ENCODE peak calls at places on chromosomes 7 and 10, in four cellular contexts. A is AG04450, P is right lobe of liver, K is lung. F is an unnamed sample.

GRCh38 chr10:133230023-133230319 is at the start of gene UTF1:
- DNase-seq in K (no peak), A (no peak), P (no peak), F (no peak)

GRCh38 chr10:112649492-112650152 is 202.6 kb downstream of the VTI1A start:
- DNase-seq in K (no peak), P (no peak), A (no peak), F (peak)

GRCh38 chr7:75772081-75773077 is at the start of gene CCL26:
- DNase-seq in P (no peak), K (peak), A (peak), F (peak)

GRCh38 chr7:69873512-69873911 is 275.2 kb downstream of the AUTS2 start:
- DNase-seq in A (no peak), K (no peak), P (no peak), F (no peak)

GRCh38 chr7:151134743-151135524 is 32.6 kb downstream of the GBX1 start:
- DNase-seq in P (no peak), A (no peak), K (no peak), F (no peak)

GRCh38 chr7:21238717-21239116 is 189.2 kb upstream of the SP4 start:
- DNase-seq in P (no peak), K (no peak), A (no peak), F (no peak)

GRCh38 chr7:38629621-38630020 is 1.6 kb downstream of the AMPH start:
- DNase-seq in K (no peak), P (no peak), A (no peak), F (no peak)

GRCh38 chr7:18667466-18667865 is 171.9 kb downstream of the HDAC9 start:
- DNase-seq in K (no peak), A (peak), P (no peak), F (peak)

GRCh38 chr10:110802090-110802489 is 69.6 kb upstream of the PDCD4 start:
- DNase-seq in K (no peak), P (no peak), A (peak), F (peak)

GRCh38 chr7:27252935-27253333 is 10.3 kb downstream of the EVX1 start:
- DNase-seq in P (no peak), A (no peak), K (no peak), F (no peak)

GRCh38 chr7:136251826-136252225 is 274.7 kb upstream of the MTPN start:
- DNase-seq in P (no peak), A (no peak), K (no peak), F (no peak)

GRCh38 chr10:88114368-88114767 is 250.9 kb downstream of the PTEN start:
- DNase-seq in K (peak), P (peak), A (no peak), F (peak)

GRCh38 chr7:93044147-93044810 is 73.5 kb downstream of the SAMD9 start:
- DNase-seq in A (no peak), K (no peak), P (no peak), F (peak)

GRCh38 chr7:66869660-66870450 is 51.2 kb upstream of the TMEM248 start:
- DNase-seq in K (no peak), P (no peak), A (no peak), F (no peak)

GRCh38 chr10:71742301-71743098 is 22.9 kb upstream of the C10orf105 start:
- DNase-seq in P (no peak), K (no peak), A (no peak), F (no peak)

GRCh38 chr10:123000155-123000554 is 8.4 kb downstream of the IKZF5 start:
- DNase-seq in K (no peak), A (no peak), P (no peak), F (no peak)

GRCh38 chr10:63765126-63765525 is 243.9 kb downstream of the REEP3 start:
- DNase-seq in A (no peak), P (no peak), K (no peak), F (peak)

GRCh38 chr7:126026421-126027088 is 1096.9 kb upstream of the POT1 start:
- DNase-seq in K (no peak), A (no peak), P (no peak), F (peak)

GRCh38 chr10:48667960-48668541 is 16.6 kb upstream of the WDFY4 start:
- DNase-seq in K (no peak), A (no peak), P (no peak), F (no peak)

GRCh38 chr10:35127289-35127891 is 744 bp downstream of the CREM start:
- DNase-seq in K (peak), P (peak), A (peak), F (peak)

GRCh38 chr10:42242135-42242805 is 396.1 kb downstream of the ZNF33B start:
- DNase-seq in A (no peak), P (no peak), K (no peak), F (no peak)

GRCh38 chr10:132130286-132131265 is 56.2 kb upstream of the DPYSL4 start:
- DNase-seq in A (no peak), P (no peak), K (no peak), F (no peak)

GRCh38 chr7:106653488-106653887 is 7.5 kb downstream of the CCDC71L start:
- DNase-seq in K (no peak), P (no peak), A (no peak), F (peak)

GRCh38 chr10:70323697-70324340 is 40.0 kb upstream of the NPFFR1 start:
- DNase-seq in P (peak), A (no peak), K (no peak), F (no peak)

GRCh38 chr7:148657929-148658328 is 40.8 kb upstream of the CUL1 start:
- DNase-seq in P (no peak), A (no peak), K (no peak), F (no peak)

GRCh38 chr7:21507627-21508343 is 35.1 kb upstream of the DNAH11 start:
- DNase-seq in P (peak), A (peak), K (peak), F (peak)

GRCh38 chr10:131694963-131695813 is 205.6 kb upstream of the PPP2R2D start:
- DNase-seq in K (no peak), P (no peak), A (no peak), F (no peak)

GRCh38 chr10:100346351-100346764 is 675 bp upstream of the SCD start:
- DNase-seq in A (peak), P (peak), K (peak), F (peak)

GRCh38 chr10:7338469-7338868 is 72.4 kb downstream of the SFMBT2 start:
- DNase-seq in P (no peak), A (no peak), K (no peak), F (no peak)

GRCh38 chr10:122098924-122099323 is 110.0 kb downstream of the TACC2 start:
- DNase-seq in P (no peak), K (no peak), A (no peak), F (no peak)

GRCh38 chr10:131693766-131694165 is 207.0 kb upstream of the PPP2R2D start:
- DNase-seq in P (no peak), K (no peak), A (no peak), F (no peak)

GRCh38 chr10:114294549-114294948 is 55.5 kb downstream of the VWA2 start:
- DNase-seq in A (no peak), P (no peak), K (no peak), F (no peak)

GRCh38 chr7:128318696-128319095 is 25.0 kb downstream of the RBM28 start:
- DNase-seq in P (no peak), K (no peak), A (no peak), F (no peak)
- TF ChIP-seq CTCF in P (no peak), K (no peak), A (no peak), F (no peak)

GRCh38 chr7:56053379-56053778 is 1.8 kb downstream of the CCT6A start:
- DNase-seq in A (no peak), P (peak), K (no peak), F (no peak)

GRCh38 chr7:56048245-56048644 is 3.0 kb downstream of the PSPH start:
- DNase-seq in K (no peak), A (no peak), P (no peak), F (peak)

GRCh38 chr7:56051339-56052191 is at the start of the genes CCT6A and PSPH:
- DNase-seq in P (peak), K (peak), A (peak), F (peak)

GRCh38 chr7:56051053-56051338 is 248 bp downstream of the PSPH start:
- DNase-seq in K (no peak), P (no peak), A (no peak), F (no peak)

GRCh38 chr7:56053993-56054392 is 2.4 kb downstream of the CCT6A start:
- DNase-seq in P (no peak), K (no peak), A (no peak), F (no peak)
- H3K4me3 ChIP-seq in P (no peak), K (no peak), A (no peak), F (no peak)

GRCh38 chr7:115637123-115637522 is 393.4 kb downstream of the TFEC start:
- DNase-seq in A (no peak), K (no peak), P (no peak), F (no peak)

GRCh38 chr7:115635367-115635766 is 395.2 kb downstream of the TFEC start:
- DNase-seq in P (no peak), A (peak), K (no peak), F (no peak)

GRCh38 chr7:115638853-115639252 is 391.7 kb downstream of the TFEC start:
- DNase-seq in P (no peak), K (no peak), A (no peak), F (no peak)

GRCh38 chr7:115634633-115635032 is 395.9 kb downstream of the TFEC start:
- DNase-seq in K (no peak), P (no peak), A (no peak), F (no peak)

GRCh38 chr7:115635876-115636275 is 394.7 kb downstream of the TFEC start:
- DNase-seq in K (no peak), A (no peak), P (no peak), F (no peak)
- TF ChIP-seq CTCF in K (no peak), A (no peak), P (no peak), F (no peak)

DNA sequence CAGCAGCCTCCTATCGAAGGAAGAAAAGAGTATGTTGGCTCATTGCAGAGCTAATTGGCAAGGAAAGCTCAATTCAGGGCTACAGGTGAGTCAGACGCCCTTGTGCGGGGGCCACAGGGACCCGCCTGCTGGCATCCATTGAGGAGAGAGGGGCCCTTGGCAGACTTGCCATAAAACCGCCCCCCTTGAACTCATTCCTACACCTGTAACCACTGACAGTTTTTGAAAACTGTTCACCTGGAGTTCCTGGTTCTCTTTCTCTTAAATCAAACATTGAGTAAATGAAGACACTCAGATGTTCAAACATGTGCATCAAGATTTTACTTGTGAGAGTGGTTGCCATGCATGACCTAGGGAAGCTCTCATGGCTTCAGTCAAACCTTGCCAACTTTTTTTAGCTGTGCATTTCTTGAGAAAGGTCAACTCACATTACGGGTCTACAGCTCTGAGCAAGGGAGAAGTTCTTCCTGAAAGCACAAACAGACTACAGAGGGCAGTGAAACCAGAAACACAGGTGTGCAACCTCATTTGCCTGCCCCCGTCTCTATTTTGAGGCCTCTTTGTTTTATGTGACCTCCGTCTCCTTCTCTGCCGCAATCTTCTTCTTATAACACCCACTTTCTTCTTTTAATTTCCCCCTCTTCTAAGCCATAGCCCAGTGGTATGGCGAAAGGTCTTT is 87.8 kb downstream of the TBXAS1 start:
- DNase-seq in K (no peak), P (no peak), A (no peak), F (no peak)
- H3K4me3 ChIP-seq in K (no peak), P (no peak), A (no peak), F (no peak)

DNA sequence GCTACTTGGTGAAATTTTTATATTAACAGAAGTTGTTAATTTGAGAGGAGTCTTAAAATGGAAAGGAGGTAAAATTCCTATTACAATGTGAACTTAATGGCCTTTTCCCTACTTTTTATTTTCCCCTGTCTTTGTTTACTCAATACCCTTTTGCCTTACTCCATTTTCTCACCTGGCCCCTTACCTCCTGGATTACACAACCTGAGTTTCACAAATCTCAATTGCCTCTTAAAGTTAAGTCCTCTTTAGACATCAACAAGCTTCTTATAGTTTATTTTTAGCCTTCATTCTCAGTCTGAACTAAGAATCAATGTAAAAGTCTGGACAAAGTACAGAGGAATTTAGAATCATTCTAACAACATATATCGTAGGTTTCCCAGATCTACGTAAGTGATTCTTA is 247.0 kb downstream of the PCDH15 start:
- DNase-seq in P (no peak), A (no peak), K (no peak), F (no peak)
- TF ChIP-seq CTCF in P (no peak), A (no peak), K (no peak), F (no peak)

GRCh38 chr7:30162133-30162532 is 27.3 kb downstream of the MTURN start:
- DNase-seq in A (no peak), P (no peak), K (no peak), F (no peak)

GRCh38 chr7:30160329-30160728 is 25.5 kb downstream of the MTURN start:
- DNase-seq in A (no peak), P (no peak), K (no peak), F (no peak)

GRCh38 chr7:30159153-30159552 is 24.4 kb downstream of the MTURN start:
- DNase-seq in P (no peak), A (no peak), K (no peak), F (no peak)

GRCh38 chr7:30157217-30157616 is 22.4 kb downstream of the MTURN start:
- DNase-seq in P (no peak), K (no peak), A (no peak), F (no peak)

DNA sequence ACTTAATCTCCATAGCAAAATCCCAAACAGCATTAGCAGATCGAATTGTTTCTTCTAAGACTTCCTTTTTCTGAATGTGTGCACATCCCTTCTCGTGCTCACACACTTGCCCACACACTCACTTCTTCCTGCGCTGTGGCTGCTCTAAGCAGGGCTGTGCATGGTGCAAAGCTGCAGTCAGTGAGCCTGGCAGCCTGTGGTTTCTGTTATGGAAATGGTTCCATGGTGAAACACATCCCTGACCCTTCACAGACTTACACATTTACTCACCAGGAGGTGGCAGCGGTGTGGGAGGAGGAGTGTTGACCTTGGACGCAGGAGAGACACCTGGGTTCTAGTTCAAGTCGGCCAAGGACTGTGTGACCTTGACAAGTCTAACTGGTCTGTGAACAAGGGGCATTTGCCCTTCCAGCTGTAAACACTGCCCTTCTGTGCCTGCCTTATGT is 24.9 kb downstream of the MTURN start:
- DNase-seq in P (no peak), A (no peak), K (no peak), F (peak)
- H3K4me3 ChIP-seq in P (no peak), A (no peak), K (no peak), F (no peak)

GRCh38 chr7:130818056-130818455 is 84.0 kb upstream of the KLF14 start:
- DNase-seq in P (no peak), A (no peak), K (no peak), F (no peak)

GRCh38 chr7:130814753-130815152 is 80.7 kb upstream of the KLF14 start:
- DNase-seq in P (no peak), A (no peak), K (no peak), F (peak)
- TF ChIP-seq CTCF in P (no peak), A (peak), K (no peak), F (peak)

GRCh38 chr10:33273295-33274002 is 61.0 kb downstream of the NRP1 start:
- DNase-seq in A (peak), P (peak), K (peak), F (peak)
- H3K4me3 ChIP-seq in A (peak), P (peak), K (no peak), F (peak)

F was measured in choroid plexus epithelial cell.